ENCODE peak calls at places on chromosome 1, in six cellular contexts. C, V, T, Y, D and J are unnamed samples. For H3K27me3 and H3K36me3, the result is how much of the 10 kb centered on the place peaks cover.

GRCh38 chr1:5651027-5651410 is 341.2 kb downstream of the NPHP4 start:
- DNase-seq in T (no peak), V (no peak), D (no peak), C (no peak), Y (no peak), J (no peak)

GRCh38 chr1:155219592-155220031 is 11.1 kb downstream of the MTX1 start:
- DNase-seq in T (no peak), D (no peak), C (peak), V (no peak), Y (no peak), J (no peak)

GRCh38 chr1:153520818-153521476 is 14.8 kb downstream of the S100A6 start:
- DNase-seq in T (no peak), D (no peak), V (no peak), C (no peak), Y (no peak), J (no peak)

GRCh38 chr1:157034137-157034800 is 11.3 kb downstream of the ARHGEF11 start:
- DNase-seq in D (peak), V (peak), T (peak), Y (no peak), C (no peak), J (no peak)

GRCh38 chr1:21323091-21323490 is 32.8 kb upstream of the ECE1 start:
- DNase-seq in D (no peak), C (no peak), V (no peak), Y (no peak), T (no peak), J (no peak)

GRCh38 chr1:199855580-199855979 is 171.9 kb upstream of the NR5A2 start:
- DNase-seq in Y (no peak), D (peak), C (no peak), T (no peak), V (peak), J (peak)

GRCh38 chr1:50983403-50983802 is 13.4 kb downstream of the CDKN2C start:
- DNase-seq in Y (no peak), C (no peak), D (no peak), T (no peak), V (no peak), J (no peak)

GRCh38 chr1:202143011-202143767 is 1.3 kb downstream of the ARL8A start:
- DNase-seq in C (peak), D (no peak), T (no peak), Y (peak), V (no peak), J (no peak)

GRCh38 chr1:117928881-117929339 is 511 bp downstream of the GDAP2 start:
- DNase-seq in T (peak), D (peak), C (peak), V (peak), Y (no peak), J (peak)

GRCh38 chr1:36761073-36761472 is 273.2 kb downstream of the GRIK3 start:
- DNase-seq in C (no peak), V (no peak), Y (peak), D (no peak), T (no peak), J (peak)

GRCh38 chr1:186617860-186618780 is 62.1 kb downstream of the PTGS2 start:
- DNase-seq in T (peak), C (peak), D (peak), V (no peak), Y (peak), J (peak)

GRCh38 chr1:25756210-25756609 is 43.8 kb upstream of the SELENON start:
- DNase-seq in V (no peak), Y (no peak), C (no peak), T (no peak), D (no peak), J (no peak)

GRCh38 chr1:60621524-60621923 is 460.8 kb upstream of the NFIA start:
- DNase-seq in D (no peak), V (peak), Y (no peak), C (no peak), T (peak), J (no peak)

GRCh38 chr1:159821171-159821867 is 5.4 kb upstream of the SLAMF8 start:
- DNase-seq in Y (no peak), D (no peak), T (no peak), C (peak), V (no peak), J (peak)

DNA sequence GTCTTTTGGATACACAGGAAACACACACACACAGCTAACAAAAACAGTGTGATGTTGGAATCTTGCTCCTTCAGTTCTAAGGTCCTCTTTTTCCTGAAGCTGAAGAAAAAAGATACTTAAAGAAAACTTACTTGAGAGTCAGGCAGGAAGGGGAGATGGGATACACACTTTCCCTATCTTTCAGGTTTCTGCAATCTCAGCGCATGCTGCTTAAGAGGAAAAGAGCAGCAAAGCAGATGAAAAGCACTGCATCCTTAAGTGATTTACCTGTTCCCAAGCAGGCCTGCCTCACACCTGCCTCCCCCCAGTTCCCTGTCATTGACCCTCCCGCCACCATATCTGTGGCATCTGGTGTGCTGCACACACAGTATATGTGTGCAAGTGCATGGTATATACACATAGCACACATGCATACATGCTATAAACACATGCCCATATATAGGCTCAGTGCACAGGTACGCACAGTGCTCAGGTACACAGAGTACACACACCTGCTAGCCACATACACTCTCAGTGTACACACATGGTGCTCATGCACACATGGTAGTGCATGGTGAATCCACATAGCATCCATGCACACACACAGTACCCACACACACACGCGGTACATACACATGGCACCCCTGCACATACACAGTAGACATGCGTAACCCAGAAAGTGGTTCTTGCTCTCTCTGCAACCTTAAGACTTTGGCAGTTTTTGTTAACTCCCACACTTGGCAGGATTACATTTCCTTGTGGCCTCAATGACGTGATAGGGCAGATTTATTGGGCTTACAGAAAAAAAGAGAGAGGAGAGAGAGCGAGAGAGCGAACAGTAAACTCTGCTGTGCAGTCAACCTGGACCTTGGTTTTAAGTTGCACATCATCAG is 166.9 kb downstream of the TOMM20 start:
- DNase-seq in T (no peak), D (peak), Y (no peak), C (no peak), V (peak), J (peak)
- H3K4me3 ChIP-seq in T (no peak), D (no peak), Y (no peak), C (no peak), V (peak), J (no peak)

GRCh38 chr1:62280960-62281465 is 38.2 kb downstream of the KANK4 start:
- DNase-seq in V (no peak), Y (peak), D (no peak), C (no peak), T (no peak), J (no peak)
- H3K27me3 ChIP-seq in V (under half), Y (under half), D (under half), C (under half), T (under half), J (under half)

DNA sequence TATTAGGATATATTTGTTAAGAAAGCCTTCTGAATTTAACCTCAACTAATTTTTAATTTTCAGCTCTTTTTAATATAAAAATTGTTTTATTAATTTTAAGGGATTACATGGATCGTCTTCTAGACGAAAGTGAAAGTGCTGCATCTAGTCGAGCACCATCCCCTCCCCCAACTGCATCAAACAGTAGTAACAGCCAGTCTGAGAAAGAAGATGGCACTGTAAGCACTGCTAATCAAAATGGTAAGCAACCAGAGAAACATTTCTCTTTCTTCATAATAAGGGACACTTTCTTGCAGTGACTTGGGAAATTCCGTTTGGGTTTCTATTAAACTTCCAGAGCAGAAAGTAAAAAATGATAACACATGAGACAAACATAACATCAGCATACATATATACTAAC is 56.9 kb downstream of the MIER1 start:
- DNase-seq in D (no peak), C (no peak), V (no peak), T (no peak), Y (no peak), J (no peak)
- H3K36me3 ChIP-seq in D (under half), C (under half), V (under half), T (under half), Y (half or more), J (half or more)

GRCh38 chr1:221442056-221442455 is 299.8 kb downstream of the DUSP10 start:
- DNase-seq in V (no peak), Y (no peak), T (no peak), C (no peak), D (no peak), J (no peak)

GRCh38 chr1:221437924-221438323 is 304.0 kb downstream of the DUSP10 start:
- DNase-seq in V (peak), T (no peak), Y (no peak), D (no peak), C (no peak), J (no peak)

GRCh38 chr1:221439008-221439733 is 302.7 kb downstream of the DUSP10 start:
- DNase-seq in T (no peak), V (peak), C (no peak), D (peak), Y (no peak), J (peak)

GRCh38 chr1:221440658-221441057 is 301.2 kb downstream of the DUSP10 start:
- DNase-seq in T (no peak), D (peak), Y (no peak), C (no peak), V (peak), J (no peak)

GRCh38 chr1:221439734-221440436 is 302.0 kb downstream of the DUSP10 start:
- DNase-seq in Y (no peak), D (peak), C (no peak), T (no peak), V (peak), J (peak)
- H3K4me3 ChIP-seq in Y (no peak), D (no peak), C (no peak), T (no peak), V (no peak), J (no peak)

GRCh38 chr1:115476616-115477015 is 138.6 kb upstream of the NGF start:
- DNase-seq in C (no peak), D (no peak), V (no peak), T (no peak), Y (no peak), J (no peak)

GRCh38 chr1:115475901-115476300 is 137.9 kb upstream of the NGF start:
- DNase-seq in D (peak), V (no peak), Y (no peak), T (no peak), C (no peak), J (no peak)

GRCh38 chr1:115475252-115475651 is 137.2 kb upstream of the NGF start:
- DNase-seq in V (no peak), Y (no peak), D (no peak), T (no peak), C (no peak), J (no peak)

GRCh38 chr1:115477071-115477470 is 139.0 kb upstream of the NGF start:
- DNase-seq in Y (no peak), D (no peak), T (no peak), C (no peak), V (no peak), J (no peak)

GRCh38 chr1:115478933-115479551 is 141.0 kb upstream of the NGF start:
- DNase-seq in C (no peak), V (no peak), D (peak), Y (no peak), T (peak), J (no peak)
- H3K27me3 ChIP-seq in C (under half), V (under half), D (under half), Y (under half), T (under half), J (under half)